ENCODE peak calls at places on chromosomes 7 and 10, in eight cellular contexts. K is HS-5, T is ecto neural progenitor cell, R is mesendoderm, B is IMR-90, F is germinal center, M is GM06990, H is choroid plexus epithelial cell. J is an unnamed sample.

GRCh38 chr10:119737827-119738226 is 12.0 kb downstream of the INPP5F start:
- DNase-seq in H (peak; percentile 89), K (peak; percentile 63), M (no peak), R (peak; percentile 87), B (peak; percentile 88), T (no peak), F (no peak), J (peak; percentile 84)

GRCh38 chr10:84333864-84334451 is 5.6 kb downstream of the CCSER2 start:
- DNase-seq in B (peak; percentile 55), R (peak; percentile 44), T (no peak), H (peak; percentile 51), K (no peak), M (no peak), F (peak; percentile 74), J (no peak)

GRCh38 chr7:138233189-138233588 is 156.9 kb downstream of the AKR1D1 start:
- DNase-seq in M (no peak), B (no peak), R (no peak), H (no peak), F (no peak), T (no peak), K (no peak), J (no peak)

GRCh38 chr10:88032566-88032965 is 169.1 kb downstream of the PTEN start:
- DNase-seq in F (no peak), M (no peak), R (peak; percentile 63), K (peak; percentile 56), B (peak; percentile 86), T (no peak), H (peak; percentile 76), J (no peak)

GRCh38 chr7:116306409-116307048 is 96.2 kb downstream of the TES start:
- DNase-seq in M (no peak), K (no peak), F (no peak), H (no peak), R (peak; percentile 66), T (no peak), B (no peak), J (no peak)

GRCh38 chr7:125926621-125927020 is 997.0 kb upstream of the POT1 start:
- DNase-seq in R (no peak), B (no peak), H (peak; percentile 9), T (no peak), M (no peak), K (no peak), F (no peak), J (peak; percentile 21)

GRCh38 chr7:23098460-23098859 is 7.1 kb upstream of the KLHL7 start:
- DNase-seq in T (no peak), R (no peak), K (no peak), B (no peak), F (no peak), M (no peak), H (no peak), J (no peak)

GRCh38 chr10:3091346-3091787 is 24.0 kb downstream of the PFKP start:
- DNase-seq in H (peak; percentile 98), F (no peak), M (peak; percentile 35), R (no peak), B (peak; percentile 94), T (no peak), K (no peak), J (peak; percentile 91)

GRCh38 chr7:148772297-148773089 is 73.8 kb downstream of the CUL1 start:
- DNase-seq in K (peak; percentile 77), M (no peak), T (no peak), R (peak; percentile 81), F (no peak), B (peak; percentile 98), H (peak; percentile 90), J (peak; percentile 83)

GRCh38 chr7:142328006-142328405 is 70.1 kb upstream of the PRSS58 start:
- DNase-seq in M (no peak), F (no peak), H (no peak), K (no peak), R (no peak), T (no peak), B (no peak), J (no peak)

GRCh38 chr10:35614312-35614711 is 9.2 kb downstream of the GJD4 start:
- DNase-seq in M (no peak), B (no peak), H (no peak), R (no peak), K (no peak), F (no peak), T (no peak), J (no peak)

GRCh38 chr10:97076781-97077180 is 109.0 kb downstream of the SLIT1 start:
- DNase-seq in F (no peak), T (no peak), M (no peak), H (no peak), R (no peak), K (no peak), B (no peak), J (no peak)

GRCh38 chr7:104956753-104957450 is 57.1 kb upstream of the KMT2E start:
- DNase-seq in H (peak; percentile 72), F (no peak), R (no peak), B (peak; percentile 98), T (no peak), M (peak; percentile 59), K (no peak), J (no peak)

GRCh38 chr10:128011059-128011979 is 104.4 kb downstream of the PTPRE start:
- DNase-seq in M (peak; percentile 73), R (peak; percentile 66), F (peak; percentile 92), K (peak; percentile 36), B (peak; percentile 44), T (peak; percentile 91), H (peak; percentile 65), J (peak; percentile 15)

GRCh38 chr10:625335-625699 is 64.2 kb downstream of the DIP2C start:
- DNase-seq in M (no peak), K (no peak), F (no peak), R (no peak), T (no peak), B (no peak), H (no peak), J (no peak)

GRCh38 chr10:88843171-88843570 is 8.5 kb downstream of the ANKRD22 start:
- DNase-seq in T (no peak), B (no peak), R (no peak), K (no peak), H (no peak), F (no peak), M (no peak), J (no peak)

GRCh38 chr7:66380285-66380888 is 175.3 kb downstream of the TPST1 start:
- DNase-seq in F (no peak), T (no peak), H (no peak), K (peak; percentile 53), B (peak; percentile 47), M (no peak), R (no peak), J (no peak)

GRCh38 chr10:1615186-1615954 is 122.0 kb downstream of the ADARB2 start:
- DNase-seq in F (no peak), K (no peak), T (no peak), H (no peak), B (no peak), R (no peak), M (no peak), J (no peak)

GRCh38 chr10:34795334-34795733 is 19.8 kb downstream of the PARD3 start:
- DNase-seq in K (no peak), H (no peak), T (no peak), R (no peak), M (no peak), F (no peak), B (no peak), J (no peak)

GRCh38 chr7:94632338-94633024 is 23.5 kb downstream of the SGCE start:
- DNase-seq in F (no peak), R (peak; percentile 22), B (peak; percentile 80), H (peak; percentile 96), T (no peak), K (peak; percentile 55), M (peak; percentile 17), J (peak; percentile 41)

GRCh38 chr10:92010026-92010713 is 86.6 kb downstream of the BTAF1 start:
- DNase-seq in H (no peak), M (no peak), T (no peak), K (no peak), F (no peak), R (peak; percentile 26), B (no peak), J (no peak)

GRCh38 chr10:42734537-42734936 is 48.1 kb upstream of the BMS1 start:
- DNase-seq in R (no peak), B (no peak), K (no peak), H (peak; percentile 7), M (no peak), F (no peak), T (no peak), J (no peak)

GRCh38 chr7:130951976-130952313 is 217.9 kb upstream of the KLF14 start:
- DNase-seq in H (no peak), M (peak; percentile 40), T (no peak), K (no peak), B (no peak), F (no peak), R (no peak), J (no peak)

GRCh38 chr7:94240902-94241301 is 153.8 kb upstream of the COL1A2 start:
- DNase-seq in H (peak; percentile 38), B (peak; percentile 43), M (no peak), T (no peak), R (no peak), K (no peak), F (no peak), J (no peak)

GRCh38 chr7:24924375-24924774 is 55.6 kb downstream of the OSBPL3 start:
- DNase-seq in R (peak; percentile 16), M (no peak), B (no peak), H (no peak), K (no peak), F (no peak), T (no peak), J (no peak)

GRCh38 chr10:25698638-25699037 is 235.4 kb upstream of the MYO3A start:
- DNase-seq in K (no peak), T (no peak), M (no peak), B (no peak), H (no peak), F (no peak), R (no peak), J (no peak)

GRCh38 chr10:122525788-122526187 is 34.8 kb upstream of the DMBT1 start:
- DNase-seq in F (no peak), K (no peak), R (peak; percentile 50), T (no peak), B (no peak), M (no peak), H (peak; percentile 9), J (no peak)

GRCh38 chr7:50119815-50120637 is 27.0 kb upstream of the ZPBP start:
- DNase-seq in B (no peak), M (no peak), K (no peak), R (peak; percentile 64), H (no peak), F (peak; percentile 60), T (peak; percentile 51), J (no peak)

GRCh38 chr7:151754688-151755130 is 122.2 kb downstream of the PRKAG2 start:
- DNase-seq in R (no peak), F (no peak), K (no peak), M (no peak), B (no peak), T (no peak), H (no peak), J (no peak)

GRCh38 chr10:28616514-28616913 is 60.8 kb upstream of the BAMBI start:
- DNase-seq in T (no peak), R (no peak), M (no peak), F (no peak), H (no peak), K (no peak), B (no peak), J (no peak)

GRCh38 chr7:48337012-48337621 is 165.9 kb downstream of the ABCA13 start:
- DNase-seq in H (peak; percentile 75), R (peak; percentile 69), B (peak; percentile 8), K (no peak), F (no peak), M (no peak), T (no peak), J (no peak)